ENCODE peak calls at places on chromosomes 16 and 17, in seven cellular contexts. K is hippocampal formation, P is midbrain, V is WTC11, R is mucosa of descending colon, U is astrocyte of the spinal cord, A is GM20000. W is an unnamed sample.

GRCh38 chr16:12417051-12417818 is 386.5 kb downstream of the CPPED1 start:
- DNase-seq in K (no peak), P (no peak), V (no peak), R (no peak), U (no peak), A (no peak), W (no peak)

GRCh38 chr17:60535382-60536279 is 9.6 kb upstream of the APPBP2 start:
- DNase-seq in K (no peak), P (no peak), V (no peak), R (no peak), U (peak; percentile 52), A (no peak), W (peak; percentile 54)

GRCh38 chr16:11188801-11189740 is 66.9 kb downstream of the SOCS1 start:
- DNase-seq in K (no peak), P (no peak), V (no peak), R (no peak), U (no peak), A (no peak), W (no peak)

GRCh38 chr17:44655983-44656700 is at the start of gene MEIOC:
- DNase-seq in K (no peak), P (no peak), V (peak; percentile 89), R (no peak), U (peak; percentile 9), A (peak; percentile 76), W (no peak)

GRCh38 chr17:63842173-63842539 is 329 bp downstream of the SMARCD2 start:
- DNase-seq in K (no peak), P (no peak), V (peak; percentile 40), R (peak; percentile 42), U (peak; percentile 29), A (no peak), W (no peak)

GRCh38 chr16:88816736-88817535 is 5.2 kb upstream of the APRT start:
- DNase-seq in K (no peak), P (no peak), V (no peak), R (no peak), U (no peak), A (no peak), W (no peak)

GRCh38 chr17:63291243-63291642 is 154.9 kb downstream of the CYB561 start:
- DNase-seq in K (no peak), P (no peak), V (no peak), R (no peak), U (no peak), A (no peak), W (no peak)

GRCh38 chr17:30556374-30557332 is 79.4 kb downstream of the GOSR1 start:
- DNase-seq in K (no peak), P (no peak), V (no peak), R (no peak), U (no peak), A (no peak), W (no peak)

GRCh38 chr16:70162041-70162451 is 11.5 kb upstream of the CLEC18C start:
- DNase-seq in K (no peak), P (no peak), V (no peak), R (no peak), U (peak; percentile 59), A (no peak), W (peak; percentile 38)

GRCh38 chr17:17056167-17056562 is 13.9 kb downstream of the MPRIP start:
- DNase-seq in K (no peak), P (no peak), V (peak; percentile 7), R (no peak), U (no peak), A (no peak), W (no peak)

GRCh38 chr16:58727796-58728568 is 6.1 kb downstream of the GOT2 start:
- DNase-seq in K (no peak), P (no peak), V (no peak), R (no peak), U (no peak), A (no peak), W (no peak)

GRCh38 chr17:82300707-82301270 is 16.6 kb downstream of the CD7 start:
- DNase-seq in K (peak; percentile 13), P (peak; percentile 38), V (peak; percentile 72), R (peak; percentile 80), U (peak; percentile 42), A (peak; percentile 79), W (no peak)

W was measured in AG04449.